ENCODE peak calls at places on chromosomes 6 and 20, in four cellular contexts. Q is GM12878, I is HepG2, H is HEK293T. W is an unnamed sample.

GRCh38 chr6:41462980-41463930 is 82.9 kb upstream of the FOXP4 start:
- DNase-seq in I (peak), Q (no peak), H (no peak), W (no peak)

GRCh38 chr6:132058975-132059374 is 107.8 kb upstream of the CCN2 start:
- DNase-seq in I (no peak), Q (no peak), H (no peak), W (no peak)

GRCh38 chr6:32151131-32151884 is 431 bp downstream of the PRRT1 start:
- DNase-seq in I (no peak), H (no peak), Q (no peak), W (no peak)

GRCh38 chr6:152098683-152099082 is 291.2 kb downstream of the ESR1 start:
- DNase-seq in H (no peak), I (no peak), Q (no peak), W (no peak)

GRCh38 chr6:135129139-135129867 is 51.8 kb upstream of the MYB start:
- DNase-seq in H (no peak), I (no peak), Q (no peak), W (no peak)

GRCh38 chr20:59434950-59435349 is 134.5 kb downstream of the EDN3 start:
- DNase-seq in Q (no peak), I (no peak), H (no peak), W (no peak)

GRCh38 chr6:152635949-152636674 is 1.1 kb downstream of the SYNE1 start:
- DNase-seq in Q (no peak), H (peak), I (no peak), W (no peak)

GRCh38 chr6:55528624-55529023 is 50.4 kb downstream of the HMGCLL1 start:
- DNase-seq in H (peak), Q (peak), I (peak), W (peak)

GRCh38 chr6:43211960-43212359 is 17.3 kb downstream of the DNPH1 start:
- DNase-seq in Q (no peak), I (peak), H (no peak), W (no peak)

GRCh38 chr6:89508755-89509563 is 76.0 kb downstream of the ANKRD6 start:
- DNase-seq in I (peak), Q (no peak), H (no peak), W (no peak)

GRCh38 chr6:108732101-108732870 is 115.9 kb upstream of the ARMC2 start:
- DNase-seq in Q (no peak), I (no peak), H (no peak), W (peak)

GRCh38 chr20:45934046-45934586 is 367 bp upstream of the PCIF1 start:
- DNase-seq in Q (no peak), I (no peak), H (peak), W (no peak)
- TF ChIP-seq SUZ12 in Q (no peak), I (no peak), H (no peak), W (no peak)

GRCh38 chr6:103236923-103237322 is 1622.8 kb downstream of the HACE1 start:
- DNase-seq in Q (no peak), I (no peak), H (no peak), W (no peak)
- TF ChIP-seq SUZ12 in Q (no peak), I (no peak), H (no peak), W (no peak)

GRCh38 chr20:62715201-62715600 is 6.6 kb downstream of the NTSR1 start:
- DNase-seq in Q (no peak), I (no peak), H (no peak), W (no peak)

GRCh38 chr20:62714006-62714405 is 5.4 kb downstream of the NTSR1 start:
- DNase-seq in Q (no peak), H (no peak), I (no peak), W (no peak)

GRCh38 chr20:62716941-62717310 is 8.3 kb downstream of the NTSR1 start:
- DNase-seq in H (no peak), I (no peak), Q (no peak), W (no peak)

GRCh38 chr20:62716198-62716940 is 7.7 kb downstream of the NTSR1 start:
- DNase-seq in I (no peak), H (no peak), Q (no peak), W (no peak)

DNA sequence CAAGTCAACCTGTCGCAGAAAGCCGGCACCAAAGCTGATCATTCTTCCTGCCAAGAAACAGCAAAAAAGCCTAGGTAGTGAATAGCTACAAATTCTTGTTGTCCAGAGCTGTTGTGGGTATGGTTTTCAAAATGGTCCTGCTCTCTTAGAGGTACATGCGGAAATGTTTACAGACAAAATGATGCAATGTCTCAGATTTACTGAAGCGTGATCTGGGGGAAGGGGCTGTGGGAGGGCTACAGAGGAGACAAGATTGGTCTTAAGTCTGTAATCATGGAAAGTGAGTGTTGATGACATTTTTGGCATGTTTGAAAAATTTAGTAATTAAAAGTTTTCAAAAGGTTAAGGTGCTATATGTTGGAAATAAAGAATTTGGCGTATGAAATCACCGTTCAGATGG is 6.2 kb downstream of the NTSR1 start:
- DNase-seq in Q (no peak), H (no peak), I (no peak), W (no peak)
- TF ChIP-seq SUZ12 in Q (no peak), H (no peak), I (no peak), W (no peak)

DNA sequence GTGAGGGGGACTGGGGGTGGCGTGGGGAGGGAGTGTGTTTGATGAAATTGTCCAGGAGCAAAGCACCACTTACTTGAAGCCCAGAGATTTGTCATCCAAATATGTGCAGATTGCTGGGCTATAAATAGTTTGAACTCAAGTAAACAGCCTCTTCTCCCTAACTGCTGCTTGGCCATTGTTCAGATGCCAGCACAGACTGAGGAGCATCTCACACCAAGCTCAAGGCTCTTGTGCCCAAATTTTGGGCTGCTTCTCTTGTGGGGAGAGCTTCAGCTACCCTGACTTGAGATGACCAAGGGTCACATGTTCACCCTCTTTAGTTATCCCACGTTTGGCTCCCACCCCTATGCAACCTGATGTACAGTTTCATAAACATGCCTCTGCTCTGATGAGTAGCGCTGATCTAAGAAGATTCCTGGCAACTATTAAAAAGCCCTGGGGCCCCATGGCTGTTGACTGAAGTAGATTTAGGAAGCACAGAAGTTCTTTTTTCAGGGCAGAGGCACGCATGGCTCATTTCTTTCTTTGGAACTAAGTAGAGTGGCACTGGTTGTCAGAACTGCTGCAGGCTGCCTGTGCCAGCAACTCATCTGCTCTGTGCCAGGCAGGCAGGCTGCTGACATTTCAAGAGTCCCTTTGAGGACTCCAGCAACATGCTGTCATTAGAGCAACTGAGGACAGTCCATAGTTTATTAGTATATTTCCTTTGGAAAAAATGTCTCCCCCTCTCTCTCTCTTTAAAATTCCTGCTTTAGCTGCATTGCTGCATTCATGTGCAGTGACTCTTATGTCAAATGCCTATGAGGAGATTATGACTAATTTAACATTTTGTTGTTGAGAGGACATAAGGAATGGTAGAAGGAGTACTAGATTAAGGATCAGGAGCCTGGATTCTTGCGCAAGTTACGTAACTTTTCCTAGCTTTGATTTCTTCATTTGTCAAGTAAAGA is 9.6 kb upstream of the PKIG start:
- DNase-seq in H (no peak), Q (no peak), I (no peak), W (no peak)
- TF ChIP-seq SUZ12 in H (no peak), Q (no peak), I (no peak), W (no peak)

GRCh38 chr6:75044846-75045245 is 161.0 kb downstream of the COL12A1 start:
- DNase-seq in I (no peak), H (no peak), Q (no peak), W (no peak)
- TF ChIP-seq SUZ12 in I (no peak), H (no peak), Q (no peak), W (no peak)

GRCh38 chr6:105847433-105847832 is 238.7 kb upstream of the PRDM1 start:
- DNase-seq in I (no peak), H (no peak), Q (no peak), W (no peak)
- TF ChIP-seq SUZ12 in I (no peak), H (no peak), Q (no peak), W (no peak)

GRCh38 chr20:46673394-46674252 is 15.6 kb downstream of the TP53RK start:
- DNase-seq in I (no peak), H (no peak), Q (no peak), W (no peak)

GRCh38 chr20:46671866-46672542 is 17.2 kb downstream of the TP53RK start:
- DNase-seq in H (no peak), I (no peak), Q (no peak), W (no peak)

GRCh38 chr20:46677608-46678007 is 11.6 kb downstream of the TP53RK start:
- DNase-seq in I (no peak), Q (no peak), H (no peak), W (no peak)

GRCh38 chr20:46672543-46673148 is 16.6 kb downstream of the TP53RK start:
- DNase-seq in Q (no peak), I (no peak), H (no peak), W (no peak)

DNA sequence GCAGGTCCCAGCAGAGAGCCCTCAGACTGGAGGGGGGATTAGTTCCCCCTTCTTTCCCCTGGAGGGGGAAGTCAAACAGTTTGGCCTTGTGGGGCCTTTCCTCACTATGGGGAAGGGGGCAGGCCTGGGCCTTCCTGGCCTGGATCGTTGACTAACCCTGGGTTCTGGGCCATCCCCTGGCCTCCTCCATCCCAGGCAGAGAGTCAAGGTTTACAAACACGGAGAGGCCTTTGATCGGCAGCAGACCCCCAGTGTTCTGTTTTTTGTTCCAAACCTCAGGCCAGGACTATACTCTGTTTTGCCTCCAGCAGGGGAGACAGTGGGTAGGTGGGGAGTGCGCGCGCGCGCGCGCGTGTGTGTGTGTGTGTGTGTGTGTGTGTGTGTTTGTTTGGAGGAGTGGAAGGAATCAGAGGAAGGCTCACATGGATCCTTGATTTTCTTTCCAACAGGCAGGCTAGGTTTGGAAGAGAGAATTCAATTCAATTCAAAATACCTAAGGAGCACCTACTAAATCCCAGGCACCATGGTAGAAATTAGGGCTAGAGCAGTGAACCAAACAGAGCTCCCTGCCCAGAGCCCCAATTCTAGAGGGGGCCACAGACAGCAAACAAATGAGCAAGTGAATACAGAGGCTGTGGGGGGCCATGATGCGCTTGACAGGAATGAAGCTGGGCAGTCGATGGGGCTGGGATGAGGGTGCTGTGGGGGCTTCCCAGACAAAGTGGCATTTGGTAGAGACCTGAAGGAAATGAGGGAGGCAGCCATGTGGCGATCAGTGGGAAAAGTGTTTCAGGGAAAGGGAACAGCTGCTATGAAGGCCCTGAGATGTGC is 14.8 kb downstream of the TP53RK start:
- DNase-seq in H (no peak), I (peak), Q (no peak), W (no peak)
- TF ChIP-seq SUZ12 in H (no peak), I (no peak), Q (no peak), W (no peak)

GRCh38 chr20:16054917-16055316 is 518.3 kb downstream of the KIF16B start:
- DNase-seq in I (no peak), Q (no peak), H (no peak), W (no peak)

GRCh38 chr20:16048881-16049280 is 524.4 kb downstream of the KIF16B start:
- DNase-seq in Q (no peak), H (no peak), I (no peak), W (no peak)

GRCh38 chr20:16052406-16052805 is 520.8 kb downstream of the KIF16B start:
- DNase-seq in H (no peak), I (no peak), Q (no peak), W (no peak)

GRCh38 chr20:16051968-16052367 is 521.3 kb downstream of the KIF16B start:
- DNase-seq in I (no peak), Q (no peak), H (no peak), W (no peak)

DNA sequence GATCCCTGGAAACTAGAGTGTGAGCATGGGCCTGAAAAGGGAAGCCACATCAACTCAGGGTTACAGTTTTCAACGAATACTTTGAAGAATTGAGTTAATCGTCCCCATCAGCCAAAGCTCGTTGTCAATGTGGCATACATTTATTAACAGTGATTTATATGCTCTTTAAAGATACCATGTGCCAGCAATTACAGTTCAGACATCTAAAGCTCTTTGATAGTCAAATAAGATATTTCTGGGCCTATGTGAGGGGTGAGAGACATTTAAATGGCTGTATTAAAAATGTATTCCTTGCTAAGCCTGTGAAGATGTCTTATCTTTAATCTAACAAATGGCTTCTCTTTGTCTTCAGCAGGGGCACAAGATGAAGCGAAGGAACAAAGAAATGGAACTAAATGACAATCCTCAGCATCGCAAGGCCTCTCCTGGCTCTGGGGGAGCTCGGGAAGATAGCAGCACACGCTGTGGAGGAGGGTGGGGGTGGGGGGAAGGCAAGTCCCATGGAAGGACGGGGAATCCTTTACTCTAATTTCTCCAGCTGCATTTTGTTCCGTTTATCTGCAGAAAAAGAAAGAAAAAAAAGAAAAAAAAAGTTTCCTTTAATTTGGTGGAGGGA is 523.7 kb downstream of the KIF16B start:
- DNase-seq in I (no peak), Q (no peak), H (no peak), W (no peak)
- TF ChIP-seq SUZ12 in I (no peak), Q (no peak), H (no peak), W (no peak)

DNA sequence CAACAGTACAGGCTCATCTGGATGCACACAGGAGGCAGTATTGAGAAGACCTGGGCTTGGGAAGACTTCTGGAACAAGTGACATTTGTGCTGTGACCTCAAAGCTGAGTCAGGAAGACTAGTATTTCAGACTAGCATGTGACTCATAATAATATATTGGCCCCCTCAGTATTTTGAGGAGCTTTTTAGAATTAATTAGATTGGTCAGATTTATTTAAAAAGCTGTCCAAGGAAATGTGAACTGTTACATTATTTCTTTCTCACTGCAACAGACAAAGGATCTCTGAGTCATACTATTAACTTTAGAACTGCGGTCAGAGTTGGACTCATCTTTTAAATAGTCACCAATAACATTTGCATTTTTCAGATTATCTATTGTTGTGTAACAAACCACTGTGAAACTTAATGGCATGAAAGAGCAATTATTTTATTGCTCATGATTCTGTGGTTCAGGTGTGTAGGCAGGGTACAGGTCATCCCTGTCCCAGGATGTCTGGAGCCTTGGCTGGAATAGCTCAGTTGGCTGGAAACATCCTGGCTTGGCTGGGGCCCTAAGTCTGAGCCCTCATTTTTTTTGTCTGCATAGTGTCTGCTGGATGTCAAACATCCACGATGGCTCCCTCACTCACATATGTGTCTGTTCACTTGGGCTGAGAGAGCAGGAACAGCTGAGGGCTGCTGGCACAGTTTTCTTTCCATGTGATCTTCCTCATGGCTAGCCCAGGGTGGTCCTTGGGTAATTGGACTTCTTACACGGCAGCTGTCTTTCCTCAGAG is 46.8 kb downstream of the MAP3K4 start:
- DNase-seq in H (no peak), I (no peak), Q (peak), W (no peak)
- TF ChIP-seq SUZ12 in H (no peak), I (no peak), Q (no peak), W (no peak)